ENCODE peak calls at places on chromosomes 12 and 14, in seven cellular contexts. One of them, this sample, is unnamed.

GRCh38 chr14:64717870-64718269 is 13.6 kb downstream of the PLEKHG3 start:
- DNase-seq in activated CD4-positive, CD25-positive, alpha-beta regulatory T cell treated with anti-CD3 and anti-CD28 coated beads, Interleukin-2, amount 50 U/mL, for 72 hours: no peak
- DNase-seq in HEK293T: no peak
- DNase-seq in dermis blood vessel endothelial cell: no peak
- DNase-seq in D341Med: no peak
- DNase-seq in activated CD4-positive, alpha-beta T cell treated with anti-CD3 and anti-CD28 coated beads for 36 hours: no peak
- DNase-seq in T follicular helper cell: no peak
- DNase-seq in this sample: peak

GRCh38 chr14:49512147-49512551 is 74.0 kb downstream of the RPS29 start:
- DNase-seq in activated CD4-positive, CD25-positive, alpha-beta regulatory T cell treated with anti-CD3 and anti-CD28 coated beads, Interleukin-2, amount 50 U/mL, for 72 hours: no peak
- DNase-seq in HEK293T: no peak
- DNase-seq in dermis blood vessel endothelial cell: peak
- DNase-seq in D341Med: no peak
- DNase-seq in activated CD4-positive, alpha-beta T cell treated with anti-CD3 and anti-CD28 coated beads for 36 hours: no peak
- DNase-seq in T follicular helper cell: no peak
- DNase-seq in this sample: peak

GRCh38 chr12:104863549-104863948 is 94.5 kb downstream of the SLC41A2 start:
- DNase-seq in activated CD4-positive, CD25-positive, alpha-beta regulatory T cell treated with anti-CD3 and anti-CD28 coated beads, Interleukin-2, amount 50 U/mL, for 72 hours: no peak
- DNase-seq in HEK293T: no peak
- DNase-seq in dermis blood vessel endothelial cell: no peak
- DNase-seq in D341Med: no peak
- DNase-seq in activated CD4-positive, alpha-beta T cell treated with anti-CD3 and anti-CD28 coated beads for 36 hours: no peak
- DNase-seq in T follicular helper cell: no peak
- DNase-seq in this sample: peak

GRCh38 chr12:118145113-118145797 is 9.3 kb downstream of the PEBP1 start:
- DNase-seq in activated CD4-positive, CD25-positive, alpha-beta regulatory T cell treated with anti-CD3 and anti-CD28 coated beads, Interleukin-2, amount 50 U/mL, for 72 hours: no peak
- DNase-seq in HEK293T: no peak
- DNase-seq in dermis blood vessel endothelial cell: no peak
- DNase-seq in D341Med: no peak
- DNase-seq in activated CD4-positive, alpha-beta T cell treated with anti-CD3 and anti-CD28 coated beads for 36 hours: no peak
- DNase-seq in T follicular helper cell: no peak
- DNase-seq in this sample: no peak

GRCh38 chr12:93875157-93875556 is 198.0 kb downstream of the CRADD start:
- DNase-seq in activated CD4-positive, CD25-positive, alpha-beta regulatory T cell treated with anti-CD3 and anti-CD28 coated beads, Interleukin-2, amount 50 U/mL, for 72 hours: no peak
- DNase-seq in HEK293T: no peak
- DNase-seq in dermis blood vessel endothelial cell: no peak
- DNase-seq in D341Med: no peak
- DNase-seq in activated CD4-positive, alpha-beta T cell treated with anti-CD3 and anti-CD28 coated beads for 36 hours: no peak
- DNase-seq in T follicular helper cell: no peak
- DNase-seq in this sample: no peak

GRCh38 chr12:52561880-52562449 is 9.0 kb upstream of the KRT71 start:
- DNase-seq in activated CD4-positive, CD25-positive, alpha-beta regulatory T cell treated with anti-CD3 and anti-CD28 coated beads, Interleukin-2, amount 50 U/mL, for 72 hours: no peak
- DNase-seq in HEK293T: peak
- DNase-seq in dermis blood vessel endothelial cell: peak
- DNase-seq in D341Med: no peak
- DNase-seq in activated CD4-positive, alpha-beta T cell treated with anti-CD3 and anti-CD28 coated beads for 36 hours: no peak
- DNase-seq in T follicular helper cell: no peak
- DNase-seq in this sample: peak

GRCh38 chr12:77485961-77486579 is 344.6 kb upstream of the NAV3 start:
- DNase-seq in activated CD4-positive, CD25-positive, alpha-beta regulatory T cell treated with anti-CD3 and anti-CD28 coated beads, Interleukin-2, amount 50 U/mL, for 72 hours: no peak
- DNase-seq in HEK293T: no peak
- DNase-seq in dermis blood vessel endothelial cell: no peak
- DNase-seq in D341Med: no peak
- DNase-seq in activated CD4-positive, alpha-beta T cell treated with anti-CD3 and anti-CD28 coated beads for 36 hours: no peak
- DNase-seq in T follicular helper cell: no peak
- DNase-seq in this sample: no peak

GRCh38 chr12:12533238-12533829 is 29.3 kb downstream of the DUSP16 start:
- DNase-seq in activated CD4-positive, CD25-positive, alpha-beta regulatory T cell treated with anti-CD3 and anti-CD28 coated beads, Interleukin-2, amount 50 U/mL, for 72 hours: no peak
- DNase-seq in HEK293T: no peak
- DNase-seq in dermis blood vessel endothelial cell: no peak
- DNase-seq in D341Med: no peak
- DNase-seq in activated CD4-positive, alpha-beta T cell treated with anti-CD3 and anti-CD28 coated beads for 36 hours: no peak
- DNase-seq in T follicular helper cell: no peak
- DNase-seq in this sample: no peak

GRCh38 chr12:77324763-77325468 is 259.5 kb upstream of the E2F7 start:
- DNase-seq in activated CD4-positive, CD25-positive, alpha-beta regulatory T cell treated with anti-CD3 and anti-CD28 coated beads, Interleukin-2, amount 50 U/mL, for 72 hours: no peak
- DNase-seq in HEK293T: peak
- DNase-seq in dermis blood vessel endothelial cell: peak
- DNase-seq in D341Med: peak
- DNase-seq in activated CD4-positive, alpha-beta T cell treated with anti-CD3 and anti-CD28 coated beads for 36 hours: peak
- DNase-seq in T follicular helper cell: no peak
- DNase-seq in this sample: peak

GRCh38 chr12:40314927-40315326 is 90.1 kb downstream of the LRRK2 start:
- DNase-seq in activated CD4-positive, CD25-positive, alpha-beta regulatory T cell treated with anti-CD3 and anti-CD28 coated beads, Interleukin-2, amount 50 U/mL, for 72 hours: no peak
- DNase-seq in HEK293T: no peak
- DNase-seq in dermis blood vessel endothelial cell: no peak
- DNase-seq in D341Med: no peak
- DNase-seq in activated CD4-positive, alpha-beta T cell treated with anti-CD3 and anti-CD28 coated beads for 36 hours: no peak
- DNase-seq in T follicular helper cell: no peak
- DNase-seq in this sample: no peak

GRCh38 chr14:76591270-76591669 is 170.0 kb upstream of the VASH1 start:
- DNase-seq in activated CD4-positive, CD25-positive, alpha-beta regulatory T cell treated with anti-CD3 and anti-CD28 coated beads, Interleukin-2, amount 50 U/mL, for 72 hours: no peak
- DNase-seq in HEK293T: no peak
- DNase-seq in dermis blood vessel endothelial cell: no peak
- DNase-seq in D341Med: no peak
- DNase-seq in activated CD4-positive, alpha-beta T cell treated with anti-CD3 and anti-CD28 coated beads for 36 hours: no peak
- DNase-seq in T follicular helper cell: no peak
- DNase-seq in this sample: no peak

GRCh38 chr12:131860472-131861260 is 32.5 kb downstream of the MMP17 start:
- DNase-seq in activated CD4-positive, CD25-positive, alpha-beta regulatory T cell treated with anti-CD3 and anti-CD28 coated beads, Interleukin-2, amount 50 U/mL, for 72 hours: no peak
- DNase-seq in HEK293T: peak
- DNase-seq in dermis blood vessel endothelial cell: peak
- DNase-seq in D341Med: no peak
- DNase-seq in activated CD4-positive, alpha-beta T cell treated with anti-CD3 and anti-CD28 coated beads for 36 hours: peak
- DNase-seq in T follicular helper cell: no peak
- DNase-seq in this sample: peak

GRCh38 chr12:90794212-90794611 is 160.8 kb downstream of the CCER1 start:
- DNase-seq in activated CD4-positive, CD25-positive, alpha-beta regulatory T cell treated with anti-CD3 and anti-CD28 coated beads, Interleukin-2, amount 50 U/mL, for 72 hours: no peak
- DNase-seq in HEK293T: no peak
- DNase-seq in dermis blood vessel endothelial cell: no peak
- DNase-seq in D341Med: no peak
- DNase-seq in activated CD4-positive, alpha-beta T cell treated with anti-CD3 and anti-CD28 coated beads for 36 hours: no peak
- DNase-seq in T follicular helper cell: no peak
- DNase-seq in this sample: peak

GRCh38 chr12:113833422-113833821 is 132.7 kb downstream of the RBM19 start:
- DNase-seq in activated CD4-positive, CD25-positive, alpha-beta regulatory T cell treated with anti-CD3 and anti-CD28 coated beads, Interleukin-2, amount 50 U/mL, for 72 hours: no peak
- DNase-seq in HEK293T: no peak
- DNase-seq in dermis blood vessel endothelial cell: no peak
- DNase-seq in D341Med: no peak
- DNase-seq in activated CD4-positive, alpha-beta T cell treated with anti-CD3 and anti-CD28 coated beads for 36 hours: no peak
- DNase-seq in T follicular helper cell: no peak
- DNase-seq in this sample: no peak

GRCh38 chr14:101220921-101221510 is 317.5 kb upstream of the RTL1 start:
- DNase-seq in activated CD4-positive, CD25-positive, alpha-beta regulatory T cell treated with anti-CD3 and anti-CD28 coated beads, Interleukin-2, amount 50 U/mL, for 72 hours: no peak
- DNase-seq in HEK293T: no peak
- DNase-seq in dermis blood vessel endothelial cell: no peak
- DNase-seq in D341Med: peak
- DNase-seq in activated CD4-positive, alpha-beta T cell treated with anti-CD3 and anti-CD28 coated beads for 36 hours: no peak
- DNase-seq in T follicular helper cell: no peak
- DNase-seq in this sample: no peak

GRCh38 chr14:104328607-104329006 is 190.2 kb downstream of the KIF26A start:
- DNase-seq in activated CD4-positive, CD25-positive, alpha-beta regulatory T cell treated with anti-CD3 and anti-CD28 coated beads, Interleukin-2, amount 50 U/mL, for 72 hours: no peak
- DNase-seq in HEK293T: no peak
- DNase-seq in dermis blood vessel endothelial cell: no peak
- DNase-seq in D341Med: no peak
- DNase-seq in activated CD4-positive, alpha-beta T cell treated with anti-CD3 and anti-CD28 coated beads for 36 hours: no peak
- DNase-seq in T follicular helper cell: no peak
- DNase-seq in this sample: no peak

GRCh38 chr14:60220084-60220483 is 28.9 kb upstream of the PPM1A start:
- DNase-seq in activated CD4-positive, CD25-positive, alpha-beta regulatory T cell treated with anti-CD3 and anti-CD28 coated beads, Interleukin-2, amount 50 U/mL, for 72 hours: no peak
- DNase-seq in HEK293T: no peak
- DNase-seq in dermis blood vessel endothelial cell: no peak
- DNase-seq in D341Med: no peak
- DNase-seq in activated CD4-positive, alpha-beta T cell treated with anti-CD3 and anti-CD28 coated beads for 36 hours: no peak
- DNase-seq in T follicular helper cell: no peak
- DNase-seq in this sample: no peak

GRCh38 chr14:100400115-100400514 is 77.0 kb downstream of the SLC25A47 start:
- DNase-seq in activated CD4-positive, CD25-positive, alpha-beta regulatory T cell treated with anti-CD3 and anti-CD28 coated beads, Interleukin-2, amount 50 U/mL, for 72 hours: no peak
- DNase-seq in HEK293T: no peak
- DNase-seq in dermis blood vessel endothelial cell: no peak
- DNase-seq in D341Med: peak
- DNase-seq in activated CD4-positive, alpha-beta T cell treated with anti-CD3 and anti-CD28 coated beads for 36 hours: no peak
- DNase-seq in T follicular helper cell: no peak
- DNase-seq in this sample: no peak

This sample was measured in LHCN-M2.